ENCODE peak calls at places on chromosomes 16 and 17, in four cellular contexts. One of them, this sample, is unnamed.

GRCh38 chr16:85615014-85615851 is 2.1 kb downstream of the GSE1 start:
- DNase-seq in cardiac muscle cell: no peak
- DNase-seq in aorta: peak
- DNase-seq in fibroblast of mammary gland: no peak
- DNase-seq in this sample: peak

GRCh38 chr16:6725634-6726331 is 606.9 kb upstream of the RBFOX1 start:
- DNase-seq in aorta: no peak
- DNase-seq in cardiac muscle cell: no peak
- DNase-seq in fibroblast of mammary gland: no peak
- DNase-seq in this sample: no peak

GRCh38 chr17:28227278-28228108 is 91.5 kb upstream of the TMEM97 start:
- DNase-seq in cardiac muscle cell: peak
- DNase-seq in fibroblast of mammary gland: peak
- DNase-seq in aorta: no peak
- DNase-seq in this sample: peak

GRCh38 chr17:81349397-81350319 is 45.6 kb upstream of the BAHCC1 start:
- DNase-seq in cardiac muscle cell: peak
- DNase-seq in aorta: no peak
- DNase-seq in fibroblast of mammary gland: peak
- DNase-seq in this sample: no peak

GRCh38 chr17:80807014-80807413 is 184.6 kb upstream of the CHMP6 start:
- DNase-seq in aorta: no peak
- DNase-seq in cardiac muscle cell: no peak
- DNase-seq in fibroblast of mammary gland: no peak
- DNase-seq in this sample: peak

GRCh38 chr16:66278111-66278531 is 88.4 kb upstream of the CDH5 start:
- DNase-seq in cardiac muscle cell: no peak
- DNase-seq in aorta: no peak
- DNase-seq in fibroblast of mammary gland: no peak
- DNase-seq in this sample: no peak

GRCh38 chr16:11202260-11203091 is 53.5 kb downstream of the SOCS1 start:
- DNase-seq in fibroblast of mammary gland: peak
- DNase-seq in cardiac muscle cell: no peak
- DNase-seq in aorta: no peak
- DNase-seq in this sample: no peak

GRCh38 chr17:17134952-17135340 is 71.2 kb downstream of the PLD6 start:
- DNase-seq in fibroblast of mammary gland: no peak
- DNase-seq in cardiac muscle cell: no peak
- DNase-seq in aorta: no peak
- DNase-seq in this sample: no peak

GRCh38 chr17:32985357-32985756 is 6.3 kb upstream of the SPACA3 start:
- DNase-seq in cardiac muscle cell: no peak
- DNase-seq in aorta: no peak
- DNase-seq in fibroblast of mammary gland: no peak
- DNase-seq in this sample: no peak

GRCh38 chr17:82148011-82148410 is 50.0 kb upstream of the FASN start:
- DNase-seq in aorta: no peak
- DNase-seq in fibroblast of mammary gland: no peak
- DNase-seq in cardiac muscle cell: no peak
- DNase-seq in this sample: no peak

GRCh38 chr17:28997811-28998210 is 8.0 kb downstream of the SEZ6 start:
- DNase-seq in aorta: no peak
- DNase-seq in cardiac muscle cell: no peak
- DNase-seq in fibroblast of mammary gland: no peak
- DNase-seq in this sample: no peak

GRCh38 chr16:630815-631405 is at the start of gene WFIKKN1:
- DNase-seq in aorta: peak
- DNase-seq in cardiac muscle cell: no peak
- DNase-seq in fibroblast of mammary gland: no peak
- DNase-seq in this sample: peak
- H3K4me3 ChIP-seq in aorta: no peak
- H3K4me3 ChIP-seq in cardiac muscle cell: peak
- H3K4me3 ChIP-seq in fibroblast of mammary gland: no peak
- H3K4me3 ChIP-seq in this sample: no peak

GRCh38 chr16:23595246-23595950 is 718 bp downstream of the NDUFAB1 start:
- DNase-seq in aorta: no peak
- DNase-seq in cardiac muscle cell: peak
- DNase-seq in fibroblast of mammary gland: peak
- DNase-seq in this sample: no peak

GRCh38 chr16:23595951-23596720 is at the start of gene NDUFAB1:
- DNase-seq in aorta: peak
- DNase-seq in fibroblast of mammary gland: peak
- DNase-seq in cardiac muscle cell: peak
- DNase-seq in this sample: peak

GRCh38 chr16:23597003-23597756 is 1.1 kb upstream of the NDUFAB1 start:
- DNase-seq in aorta: no peak
- DNase-seq in cardiac muscle cell: peak
- DNase-seq in fibroblast of mammary gland: peak
- DNase-seq in this sample: no peak

GRCh38 chr16:23590181-23590580 is 5.9 kb downstream of the NDUFAB1 start:
- DNase-seq in cardiac muscle cell: no peak
- DNase-seq in fibroblast of mammary gland: no peak
- DNase-seq in aorta: no peak
- DNase-seq in this sample: no peak

DNA sequence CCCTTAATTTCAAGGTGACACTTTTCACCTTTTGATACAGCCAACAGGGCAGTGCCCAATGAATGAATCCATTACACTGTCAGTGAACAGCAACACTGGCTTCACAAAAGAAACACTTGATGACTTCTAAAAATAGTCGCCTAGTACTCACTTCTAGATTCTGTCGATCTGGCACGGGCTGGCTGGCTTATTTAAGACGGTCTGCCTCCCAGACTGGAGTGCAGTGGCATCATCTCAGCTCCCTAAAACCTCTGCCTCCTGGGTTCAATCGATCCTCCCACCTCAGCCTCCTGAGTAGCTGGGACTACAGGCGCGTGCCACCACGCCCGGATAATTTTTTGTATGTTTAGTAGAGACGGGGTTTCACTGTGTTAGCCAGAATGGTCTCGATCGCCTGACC is 1.9 kb downstream of the NDUFAB1 start:
- DNase-seq in aorta: no peak
- DNase-seq in cardiac muscle cell: no peak
- DNase-seq in fibroblast of mammary gland: no peak
- DNase-seq in this sample: no peak
- H3K4me3 ChIP-seq in aorta: no peak
- H3K4me3 ChIP-seq in cardiac muscle cell: no peak
- H3K4me3 ChIP-seq in fibroblast of mammary gland: no peak
- H3K4me3 ChIP-seq in this sample: no peak

GRCh38 chr17:40362696-40363479 is 1.6 kb downstream of the GJD3 start:
- DNase-seq in fibroblast of mammary gland: peak
- DNase-seq in cardiac muscle cell: peak
- DNase-seq in aorta: peak
- DNase-seq in this sample: peak
- H3K4me3 ChIP-seq in fibroblast of mammary gland: peak
- H3K4me3 ChIP-seq in cardiac muscle cell: peak
- H3K4me3 ChIP-seq in aorta: peak
- H3K4me3 ChIP-seq in this sample: peak

GRCh38 chr16:10180042-10180770 is 2.0 kb downstream of the GRIN2A start:
- DNase-seq in fibroblast of mammary gland: no peak
- DNase-seq in aorta: no peak
- DNase-seq in cardiac muscle cell: no peak
- DNase-seq in this sample: peak
- H3K4me3 ChIP-seq in fibroblast of mammary gland: no peak
- H3K4me3 ChIP-seq in aorta: no peak
- H3K4me3 ChIP-seq in cardiac muscle cell: no peak
- H3K4me3 ChIP-seq in this sample: no peak